ENCODE peak calls at places on chromosomes 3 and 15, in five cellular contexts. X, P, K, Z and S are unnamed samples.

GRCh38 chr15:25862469-25863066 is 559 bp downstream of the ATP10A start:
- DNase-seq in K (no peak), Z (peak; percentile 53), X (no peak), P (no peak), S (no peak)

GRCh38 chr15:31032959-31033358 is 41.5 kb upstream of the MTMR10 start:
- DNase-seq in K (no peak), P (peak; percentile 80), X (no peak), Z (no peak), S (no peak)

GRCh38 chr3:142886938-142887337 is 1.9 kb downstream of the PCOLCE2 start:
- DNase-seq in X (no peak), P (peak; percentile 46), K (no peak), Z (no peak), S (peak; percentile 62)

GRCh38 chr3:188348445-188349244 is 194.7 kb downstream of the LPP start:
- DNase-seq in X (no peak), P (peak; percentile 65), K (peak; percentile 84), Z (no peak), S (peak; percentile 100)

GRCh38 chr3:187274977-187275338 is 16.6 kb downstream of the MASP1 start:
- DNase-seq in X (no peak), Z (no peak), K (no peak), P (peak; percentile 66), S (peak; percentile 11)

GRCh38 chr3:147360936-147361670 is 45.2 kb downstream of the ZIC4 start:
- DNase-seq in P (peak; percentile 53), K (no peak), Z (peak; percentile 6), X (no peak), S (no peak)

GRCh38 chr3:151880326-151880725 is 6.9 kb downstream of the SUCNR1 start:
- DNase-seq in Z (no peak), K (no peak), X (no peak), P (no peak), S (no peak)

GRCh38 chr3:87267953-87268645 is 8.3 kb downstream of the POU1F1 start:
- DNase-seq in Z (no peak), P (no peak), X (no peak), K (no peak), S (no peak)

GRCh38 chr3:105502333-105502732 is 135.6 kb downstream of the ALCAM start:
- DNase-seq in Z (no peak), K (no peak), P (no peak), X (no peak), S (no peak)

GRCh38 chr3:42115223-42115622 is 24.1 kb downstream of the TRAK1 start:
- DNase-seq in P (no peak), X (no peak), Z (no peak), K (peak; percentile 45), S (no peak)

GRCh38 chr3:45168451-45168850 is 22.3 kb upstream of the CDCP1 start:
- DNase-seq in Z (no peak), X (no peak), P (no peak), K (no peak), S (no peak)

GRCh38 chr3:158802399-158803023 is 657 bp downstream of the MFSD1 start:
- DNase-seq in X (peak; percentile 68), Z (peak; percentile 28), P (no peak), K (no peak), S (no peak)
- TF ChIP-seq CTCF in X (peak; percentile 22), Z (no peak), P (no peak), K (no peak), S (no peak)

GRCh38 chr15:68658641-68659358 is 80.0 kb downstream of the CORO2B start:
- DNase-seq in K (no peak), P (no peak), X (no peak), Z (no peak), S (no peak)
- TF ChIP-seq CTCF in K (no peak), P (no peak), X (no peak), Z (no peak), S (peak; percentile 8)

DNA sequence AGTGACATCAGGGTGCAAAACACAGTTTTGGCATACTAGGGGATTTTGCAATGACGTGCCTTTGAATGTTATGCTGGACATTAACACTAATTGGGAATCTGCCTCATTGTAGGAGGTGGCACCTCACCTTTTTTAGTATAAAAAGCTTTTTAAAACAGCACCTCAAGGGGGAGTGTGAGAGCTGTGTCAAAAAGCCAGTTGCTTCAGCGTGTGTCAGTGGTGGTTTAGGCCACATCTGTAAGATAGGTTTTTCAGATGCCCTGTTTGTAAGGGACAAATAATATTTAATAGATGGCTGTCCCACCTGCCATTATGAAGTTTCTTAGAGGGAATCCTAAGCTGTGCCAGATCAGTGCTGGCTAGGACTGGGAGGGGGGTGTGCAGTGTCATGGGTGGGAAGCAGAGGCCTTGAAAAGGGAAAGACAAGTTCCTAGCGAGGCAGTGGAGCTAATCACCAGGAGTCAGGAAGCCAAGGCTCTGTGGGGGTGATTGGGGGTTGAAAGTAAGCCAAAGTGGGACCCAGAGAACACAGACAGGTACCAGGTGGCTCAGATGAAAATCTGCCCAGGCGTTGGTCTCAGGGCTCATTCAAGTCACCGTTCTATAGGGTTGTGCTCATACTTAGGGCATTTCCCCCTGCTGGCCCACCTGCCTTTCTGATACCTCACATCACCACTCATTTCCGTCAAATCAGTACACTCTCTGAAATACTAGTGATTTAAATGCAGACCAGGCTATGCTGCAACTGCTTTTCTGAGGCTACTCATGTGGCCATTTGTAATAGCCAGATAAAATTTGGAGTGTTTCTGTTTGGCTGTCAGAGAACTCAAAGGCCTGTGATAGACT is 120.5 kb downstream of the BBX start:
- DNase-seq in X (no peak), K (no peak), Z (peak; percentile 20), P (peak; percentile 12), S (no peak)
- TF ChIP-seq CTCF in X (peak; percentile 16), K (no peak), Z (peak; percentile 26), P (peak; percentile 45), S (peak; percentile 54)

GRCh38 chr15:38683382-38684242 is 119.0 kb upstream of the RASGRP1 start:
- DNase-seq in Z (peak; percentile 85), X (no peak), K (no peak), P (peak; percentile 54), S (no peak)
- TF ChIP-seq CTCF in Z (peak; percentile 90), X (peak; percentile 87), K (peak; percentile 70), P (peak; percentile 84), S (peak; percentile 80)

GRCh38 chr15:73326157-73326556 is 42.6 kb downstream of the HCN4 start:
- DNase-seq in Z (no peak), P (peak; percentile 39), X (peak; percentile 35), K (peak; percentile 13), S (no peak)

GRCh38 chr15:73324496-73325170 is 44.1 kb downstream of the HCN4 start:
- DNase-seq in Z (no peak), P (no peak), K (no peak), X (peak; percentile 27), S (no peak)

GRCh38 chr15:73323374-73323955 is 45.3 kb downstream of the HCN4 start:
- DNase-seq in P (no peak), Z (no peak), K (no peak), X (no peak), S (no peak)

GRCh38 chr15:73323956-73324355 is 44.8 kb downstream of the HCN4 start:
- DNase-seq in P (no peak), Z (no peak), K (no peak), X (no peak), S (no peak)

GRCh38 chr15:73325191-73325980 is 43.4 kb downstream of the HCN4 start:
- DNase-seq in K (no peak), P (peak; percentile 54), X (peak; percentile 21), Z (peak; percentile 54), S (no peak)
- TF ChIP-seq CTCF in K (peak; percentile 19), P (peak; percentile 47), X (no peak), Z (peak; percentile 25), S (peak; percentile 35)

DNA sequence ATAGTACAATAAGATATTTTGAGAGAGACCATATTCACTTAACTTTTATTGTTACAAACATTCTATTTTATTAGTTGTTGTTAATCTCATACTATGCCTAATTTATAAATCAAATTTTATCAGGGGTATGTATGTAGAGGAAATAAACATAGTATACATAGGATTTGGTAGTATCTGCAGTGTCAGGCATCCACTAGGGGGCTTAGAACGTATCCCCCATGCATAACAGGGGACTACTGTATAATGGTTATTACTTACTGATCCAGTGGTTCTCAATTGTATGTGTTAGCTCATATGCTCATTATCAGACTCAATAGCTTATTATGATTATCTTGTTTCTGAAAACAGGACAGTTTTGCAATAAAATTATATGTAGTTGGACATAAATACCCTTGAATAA is 27.6 kb downstream of the CMC1 start:
- DNase-seq in X (no peak), K (no peak), Z (no peak), P (peak; percentile 31), S (no peak)
- TF ChIP-seq CTCF in X (no peak), K (no peak), Z (no peak), P (peak; percentile 58), S (peak; percentile 44)

GRCh38 chr3:140216249-140216648 is 281.3 kb downstream of the CLSTN2 start:
- DNase-seq in K (no peak), P (peak; percentile 41), X (no peak), Z (peak; percentile 6), S (no peak)
- TF ChIP-seq CTCF in K (peak; percentile 26), P (peak; percentile 54), X (peak; percentile 25), Z (no peak), S (peak; percentile 46)

GRCh38 chr3:79405183-79405582 is 362.6 kb downstream of the ROBO1 start:
- DNase-seq in P (no peak), Z (no peak), K (no peak), X (no peak), S (no peak)
- TF ChIP-seq CTCF in P (no peak), Z (no peak), K (no peak), X (no peak), S (no peak)

DNA sequence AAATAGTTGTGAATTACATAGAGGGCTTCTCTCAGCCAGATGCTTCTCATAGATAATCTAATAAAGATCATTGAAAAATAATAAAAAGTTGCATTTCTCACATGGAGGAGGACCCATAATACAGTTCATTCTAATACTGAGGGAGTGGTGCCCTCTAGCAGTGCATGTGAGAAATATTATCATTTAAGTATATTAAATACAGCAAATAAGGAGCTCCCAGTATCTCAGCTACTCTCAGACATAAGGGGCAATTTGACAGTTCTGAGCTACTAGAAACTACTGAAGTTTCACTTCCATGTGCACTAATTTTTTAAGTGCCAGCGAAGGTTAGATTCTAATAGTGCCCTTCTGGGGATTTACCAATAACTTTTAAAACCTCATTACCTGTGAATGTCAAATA is 188.3 kb downstream of the IL5RA start:
- DNase-seq in K (no peak), Z (peak; percentile 3), P (peak; percentile 52), X (no peak), S (no peak)
- TF ChIP-seq CTCF in K (peak; percentile 32), Z (peak; percentile 46), P (peak; percentile 60), X (no peak), S (peak; percentile 46)